ENCODE peak calls at places on chromosomes 7 and 10, in nine cellular contexts. C is lower lobe of right lung, H is kidney, M is HS-27A, I is heart left ventricle, Y is AG09309, D is neural crest cell, L is NCI-H1417, O is H7. B is an unnamed sample.

GRCh38 chr10:60662917-60663614 is 115.2 kb upstream of the CDK1 start:
- DNase-seq in C (no peak), H (no peak), M (peak), I (no peak), Y (no peak), D (no peak), L (peak), O (no peak), B (peak)

GRCh38 chr10:13720699-13721098 is 133.9 kb downstream of the PRPF18 start:
- DNase-seq in C (no peak), H (no peak), M (no peak), I (no peak), Y (no peak), D (no peak), L (no peak), O (no peak), B (no peak)

GRCh38 chr7:106329408-106329807 is 44.6 kb upstream of the NAMPT start:
- DNase-seq in C (no peak), H (no peak), M (no peak), I (no peak), Y (no peak), D (no peak), L (no peak), O (no peak), B (no peak)

GRCh38 chr7:945147-945555 is 9.3 kb downstream of the ADAP1 start:
- DNase-seq in C (peak), H (peak), M (no peak), I (no peak), Y (no peak), D (no peak), L (no peak), O (peak), B (no peak)

GRCh38 chr10:3786295-3786981 is 1.4 kb upstream of the KLF6 start:
- DNase-seq in C (peak), H (peak), M (no peak), I (peak), Y (no peak), D (peak), L (peak), O (peak), B (no peak)

GRCh38 chr10:51770719-51771118 is 71.3 kb upstream of the CSTF2T start:
- DNase-seq in C (no peak), H (no peak), M (no peak), I (no peak), Y (peak), D (no peak), L (peak), O (no peak), B (no peak)

GRCh38 chr7:85716353-85716752 is 529.5 kb upstream of the SEMA3D start:
- DNase-seq in C (no peak), H (no peak), M (no peak), I (no peak), Y (no peak), D (no peak), L (no peak), O (no peak), B (no peak)

GRCh38 chr10:112950714-112951348 is 784 bp downstream of the TCF7L2 start:
- DNase-seq in C (peak), H (peak), M (no peak), I (peak), Y (no peak), D (peak), L (peak), O (peak), B (no peak)

GRCh38 chr7:23713285-23714235 is 3.5 kb downstream of the STK31 start:
- DNase-seq in C (no peak), H (no peak), M (peak), I (no peak), Y (peak), D (no peak), L (no peak), O (no peak), B (no peak)

GRCh38 chr10:15123749-15124184 is 26.6 kb downstream of the RPP38 start:
- DNase-seq in C (no peak), H (no peak), M (no peak), I (no peak), Y (peak), D (no peak), L (no peak), O (no peak), B (no peak)

GRCh38 chr7:7100432-7100849 is 81.9 kb upstream of the C1GALT1 start:
- DNase-seq in C (no peak), H (no peak), M (no peak), I (no peak), Y (no peak), D (no peak), L (peak), O (peak), B (no peak)

GRCh38 chr10:133441780-133442179 is 12.0 kb upstream of the SCART1 start:
- DNase-seq in C (no peak), H (peak), M (no peak), I (no peak), Y (no peak), D (no peak), L (no peak), O (no peak), B (no peak)

GRCh38 chr10:114042895-114043531 is 653 bp upstream of the ADRB1 start:
- DNase-seq in C (peak), H (peak), M (no peak), I (peak), Y (no peak), D (no peak), L (peak), O (peak), B (no peak)

GRCh38 chr7:96831446-96831845 is 121.8 kb upstream of the SEM1 start:
- DNase-seq in C (no peak), H (no peak), M (no peak), I (no peak), Y (no peak), D (no peak), L (no peak), O (no peak), B (no peak)

GRCh38 chr7:55415173-55415778 is 50.1 kb downstream of the LANCL2 start:
- DNase-seq in C (peak), H (no peak), M (peak), I (peak), Y (peak), D (peak), L (peak), O (peak), B (peak)

GRCh38 chr10:95221124-95221523 is 27.1 kb downstream of the ACSM6 start:
- DNase-seq in C (no peak), H (no peak), M (no peak), I (no peak), Y (no peak), D (no peak), L (no peak), O (no peak), B (no peak)

GRCh38 chr7:129513546-129513945 is 11.2 kb downstream of the SMKR1 start:
- DNase-seq in C (peak), H (no peak), M (no peak), I (no peak), Y (no peak), D (no peak), L (no peak), O (no peak), B (no peak)

GRCh38 chr10:80598084-80598798 is 60.5 kb downstream of the SH2D4B start:
- DNase-seq in C (no peak), H (no peak), M (no peak), I (no peak), Y (no peak), D (no peak), L (no peak), O (no peak), B (no peak)

GRCh38 chr10:104327745-104328635 is 10.3 kb downstream of the ITPRIP start:
- DNase-seq in C (peak), H (peak), M (no peak), I (no peak), Y (peak), D (peak), L (peak), O (peak), B (no peak)

GRCh38 chr7:77827999-77828398 is 29.4 kb downstream of the PHTF2 start:
- DNase-seq in C (no peak), H (no peak), M (no peak), I (no peak), Y (no peak), D (no peak), L (peak), O (no peak), B (no peak)